ENCODE peak calls at places on chromosomes 2 and 18, in six cellular contexts. One of them, this sample, is unnamed.

GRCh38 chr2:69087211-69087911 is 74.4 kb downstream of the ANTXR1 start:
- DNase-seq in CD8-positive, alpha-beta T cell: no peak
- DNase-seq in adipocyte: no peak
- DNase-seq in AG09319: no peak
- DNase-seq in thoracic aorta: no peak
- DNase-seq in naive B cell: no peak
- DNase-seq in this sample: no peak

GRCh38 chr2:240929364-240930095 is 23.4 kb downstream of the CROCC2 start:
- DNase-seq in CD8-positive, alpha-beta T cell: peak
- DNase-seq in adipocyte: no peak
- DNase-seq in AG09319: no peak
- DNase-seq in thoracic aorta: no peak
- DNase-seq in naive B cell: no peak
- DNase-seq in this sample: no peak

GRCh38 chr18:60232541-60232940 is 140.0 kb downstream of the MC4R start:
- DNase-seq in CD8-positive, alpha-beta T cell: no peak
- DNase-seq in adipocyte: peak
- DNase-seq in AG09319: no peak
- DNase-seq in thoracic aorta: no peak
- DNase-seq in naive B cell: no peak
- DNase-seq in this sample: no peak

GRCh38 chr2:186827426-186827825 is 21.5 kb downstream of the ZSWIM2 start:
- DNase-seq in CD8-positive, alpha-beta T cell: no peak
- DNase-seq in adipocyte: peak
- DNase-seq in AG09319: no peak
- DNase-seq in thoracic aorta: no peak
- DNase-seq in naive B cell: no peak
- DNase-seq in this sample: no peak

GRCh38 chr2:7672027-7672684 is 754.9 kb downstream of the RNF144A start:
- DNase-seq in CD8-positive, alpha-beta T cell: peak
- DNase-seq in adipocyte: no peak
- DNase-seq in AG09319: no peak
- DNase-seq in thoracic aorta: no peak
- DNase-seq in naive B cell: peak
- DNase-seq in this sample: no peak

GRCh38 chr2:223062304-223062845 is 10.4 kb downstream of the KCNE4 start:
- DNase-seq in CD8-positive, alpha-beta T cell: no peak
- DNase-seq in adipocyte: no peak
- DNase-seq in AG09319: no peak
- DNase-seq in thoracic aorta: no peak
- DNase-seq in naive B cell: no peak
- DNase-seq in this sample: no peak

GRCh38 chr2:59389240-59389639 is 1148.1 kb upstream of the FANCL start:
- DNase-seq in CD8-positive, alpha-beta T cell: no peak
- DNase-seq in adipocyte: no peak
- DNase-seq in AG09319: no peak
- DNase-seq in thoracic aorta: no peak
- DNase-seq in naive B cell: no peak
- DNase-seq in this sample: no peak

GRCh38 chr2:64792995-64793639 is 139.4 kb upstream of the SERTAD2 start:
- DNase-seq in CD8-positive, alpha-beta T cell: no peak
- DNase-seq in adipocyte: no peak
- DNase-seq in AG09319: no peak
- DNase-seq in thoracic aorta: no peak
- DNase-seq in naive B cell: no peak
- DNase-seq in this sample: no peak

GRCh38 chr2:238117199-238118154 is 17.3 kb downstream of the ESPNL start:
- DNase-seq in CD8-positive, alpha-beta T cell: no peak
- DNase-seq in adipocyte: no peak
- DNase-seq in AG09319: no peak
- DNase-seq in thoracic aorta: no peak
- DNase-seq in naive B cell: no peak
- DNase-seq in this sample: no peak

GRCh38 chr2:145380436-145381017 is 860.6 kb upstream of the ZEB2 start:
- DNase-seq in CD8-positive, alpha-beta T cell: no peak
- DNase-seq in adipocyte: peak
- DNase-seq in AG09319: peak
- DNase-seq in thoracic aorta: no peak
- DNase-seq in naive B cell: no peak
- DNase-seq in this sample: no peak

This sample was measured in CD4-positive, CD25-positive, alpha-beta regulatory T cell.